ENCODE peak calls at places on chromosomes 13 and 19, in eight cellular contexts. C, W, B, M, H, N, G and Q are unnamed samples.

GRCh38 chr19:16051254-16052025 is 24.9 kb upstream of the TPM4 start:
- DNase-seq in N (no peak), W (no peak), B (peak; percentile 51), G (no peak), H (no peak), M (no peak), C (peak; percentile 26), Q (no peak)

GRCh38 chr19:3655402-3656072 is 28.9 kb upstream of the CACTIN start:
- DNase-seq in H (peak; percentile 82), G (peak; percentile 55), B (no peak), W (no peak), M (no peak), C (peak; percentile 12), N (no peak), Q (no peak)

GRCh38 chr13:28531195-28531955 is 36.4 kb upstream of the FLT1 start:
- DNase-seq in C (no peak), B (no peak), M (no peak), G (peak; percentile 45), N (peak; percentile 19), W (peak; percentile 79), H (no peak), Q (no peak)

GRCh38 chr19:38657633-38658222 is 10.3 kb downstream of the ACTN4 start:
- DNase-seq in B (peak; percentile 71), C (peak; percentile 99), N (no peak), W (peak; percentile 43), G (no peak), H (peak; percentile 81), M (no peak), Q (no peak)

GRCh38 chr19:7862413-7862951 is 11.7 kb downstream of the PRR36 start:
- DNase-seq in W (peak; percentile 96), N (peak; percentile 53), B (peak; percentile 54), C (no peak), G (peak; percentile 61), M (peak; percentile 49), H (no peak), Q (no peak)

GRCh38 chr13:99265823-99266426 is 7.7 kb upstream of the GPR18 start:
- DNase-seq in B (peak; percentile 40), H (no peak), M (no peak), G (no peak), N (no peak), C (peak; percentile 26), W (peak; percentile 56), Q (no peak)

GRCh38 chr19:13882419-13882795 is 5.5 kb downstream of the NANOS3 start:
- DNase-seq in C (no peak), G (no peak), H (no peak), W (no peak), N (no peak), B (no peak), M (no peak), Q (no peak)

GRCh38 chr19:12647490-12648071 is 19.0 kb downstream of the MAN2B1 start:
- DNase-seq in C (no peak), M (peak; percentile 88), W (peak; percentile 60), G (peak; percentile 71), H (no peak), N (peak; percentile 79), B (no peak), Q (peak; percentile 62)

GRCh38 chr19:44597131-44597491 is 16.3 kb upstream of the IGSF23 start:
- DNase-seq in G (no peak), N (no peak), B (no peak), M (no peak), H (no peak), W (no peak), C (no peak), Q (no peak)

GRCh38 chr19:39919976-39920375 is 14.5 kb downstream of the FCGBP start:
- DNase-seq in B (no peak), C (no peak), W (no peak), N (no peak), H (no peak), M (no peak), G (no peak), Q (no peak)

GRCh38 chr13:73365681-73366080 is 306.9 kb downstream of the KLF5 start:
- DNase-seq in N (no peak), M (no peak), B (no peak), G (no peak), H (no peak), W (no peak), C (peak; percentile 83), Q (no peak)

GRCh38 chr19:58476498-58477015 is 405 bp downstream of the ZNF446 start:
- DNase-seq in G (no peak), C (no peak), M (no peak), H (no peak), W (no peak), N (no peak), B (no peak), Q (no peak)

GRCh38 chr19:14441041-14441938 is 8.2 kb downstream of the PKN1 start:
- DNase-seq in G (no peak), M (no peak), N (no peak), B (no peak), C (no peak), H (no peak), W (no peak), Q (no peak)

GRCh38 chr13:23557043-23557442 is 13.2 kb upstream of the TNFRSF19 start:
- DNase-seq in C (no peak), W (no peak), M (no peak), N (no peak), G (no peak), H (no peak), B (no peak), Q (no peak)

GRCh38 chr19:16188521-16188920 is 3.3 kb downstream of the FAM32A start:
- DNase-seq in H (no peak), M (no peak), B (no peak), N (no peak), W (no peak), C (no peak), G (no peak), Q (no peak)

GRCh38 chr13:28741080-28741479 is 22.3 kb upstream of the SLC46A3 start:
- DNase-seq in G (no peak), C (no peak), N (no peak), H (no peak), W (no peak), B (no peak), M (no peak), Q (no peak)

GRCh38 chr13:80551650-80552497 is 210.9 kb upstream of the SPRY2 start:
- DNase-seq in H (no peak), M (no peak), C (no peak), W (no peak), G (no peak), N (no peak), B (no peak), Q (no peak)

GRCh38 chr13:112982281-112983041 is 13.4 kb downstream of the MCF2L start:
- DNase-seq in N (no peak), W (no peak), M (no peak), B (no peak), H (no peak), C (no peak), G (no peak), Q (no peak)
- H3K4me3 ChIP-seq in N (no peak overlapping the region), W (no peak overlapping the region), M (no peak overlapping the region), B (no peak overlapping the region), H (no peak overlapping the region), C (no peak overlapping the region), G (peak overlapping the region; percentile 58), Q (peak overlapping the region; percentile 31)

GRCh38 chr19:53903055-53903680 is 5.9 kb upstream of the CACNG7 start:
- DNase-seq in W (peak; percentile 92), C (peak; percentile 57), G (no peak), N (peak; percentile 40), B (no peak), M (peak; percentile 37), H (no peak), Q (no peak)
- H3K27me3 ChIP-seq in W (peaks cover 50% of the 10 kb centered on the region), C (peaks cover 10% of the 10 kb centered on the region), G (peaks cover 24% of the 10 kb centered on the region), N (no peaks in the 10 kb centered on the region), B (peaks cover 14% of the 10 kb centered on the region), M (no peaks in the 10 kb centered on the region), H (peaks cover 12% of the 10 kb centered on the region), Q (peaks cover 23% of the 10 kb centered on the region)

GRCh38 chr19:34964598-34964997 is 569 bp upstream of the ZNF792 start:
- DNase-seq in C (no peak), N (no peak), W (no peak), B (no peak), G (no peak), H (no peak), M (no peak), Q (no peak)
- H3K4me3 ChIP-seq in C (no peak overlapping the region), N (no peak overlapping the region), W (peak overlapping the region; percentile 93), B (peak overlapping the region; percentile 85), G (no peak overlapping the region), H (no peak overlapping the region), M (no peak overlapping the region), Q (no peak overlapping the region)

GRCh38 chr19:9968820-9969687 is 32.7 kb upstream of the OLFM2 start:
- DNase-seq in C (no peak), B (no peak), M (no peak), N (no peak), G (no peak), W (no peak), H (no peak), Q (no peak)

GRCh38 chr19:9970481-9970880 is 34.2 kb upstream of the OLFM2 start:
- DNase-seq in H (no peak), M (no peak), B (no peak), W (no peak), N (no peak), G (no peak), C (no peak), Q (no peak)

GRCh38 chr19:9967326-9967725 is 31.0 kb upstream of the OLFM2 start:
- DNase-seq in W (no peak), N (no peak), B (no peak), H (no peak), G (no peak), C (no peak), M (no peak), Q (no peak)

GRCh38 chr19:9971341-9971897 is 35.1 kb upstream of the OLFM2 start:
- DNase-seq in H (no peak), C (no peak), G (no peak), N (no peak), M (no peak), B (no peak), W (no peak), Q (no peak)

DNA sequence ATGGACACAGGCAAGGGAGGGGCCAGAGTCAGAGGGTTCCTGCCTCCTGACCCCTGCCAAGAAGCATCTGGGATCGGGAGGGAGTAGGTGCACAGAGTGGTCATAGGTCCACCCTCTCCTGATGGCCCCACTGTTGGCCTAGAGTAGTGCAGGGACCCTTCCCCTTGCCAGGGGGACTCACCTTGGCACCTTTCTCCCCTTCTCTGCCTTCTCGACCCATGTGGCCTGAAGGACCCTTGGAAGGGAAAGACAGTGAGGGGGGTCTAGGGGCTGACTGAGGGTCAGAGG is 33.3 kb upstream of the OLFM2 start:
- DNase-seq in G (no peak), C (no peak), M (no peak), N (no peak), W (no peak), B (no peak), H (no peak), Q (no peak)
- H3K27me3 ChIP-seq in G (no peaks in the 10 kb centered on the region), C (no peaks in the 10 kb centered on the region), M (no peaks in the 10 kb centered on the region), N (no peaks in the 10 kb centered on the region), W (peaks cover 40% of the 10 kb centered on the region), B (no peaks in the 10 kb centered on the region), H (no peaks in the 10 kb centered on the region), Q (no peaks in the 10 kb centered on the region)

DNA sequence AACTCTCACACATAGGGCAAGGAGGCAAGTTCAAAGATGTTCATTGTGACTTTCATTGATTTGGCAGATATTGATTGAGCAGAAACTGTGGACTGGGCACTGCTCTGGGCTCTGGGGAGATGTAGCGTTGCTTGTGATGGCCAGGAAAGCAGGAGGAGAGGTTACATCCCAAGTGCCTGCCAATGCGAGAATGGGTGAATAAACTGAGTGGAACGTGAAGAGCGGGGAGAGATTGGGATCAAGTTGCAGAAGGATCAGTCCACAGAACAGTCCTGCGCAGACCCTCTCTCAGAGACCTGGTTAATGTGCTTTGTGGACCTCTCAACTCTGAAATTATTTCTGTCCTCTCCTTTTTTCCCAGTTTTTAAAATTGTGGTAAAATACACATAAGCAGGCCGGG is 124.0 kb upstream of the PEG3 start:
- DNase-seq in G (no peak), N (no peak), M (no peak), W (no peak), H (no peak), C (no peak), B (no peak), Q (no peak)
- H3K4me3 ChIP-seq in G (no peak overlapping the region), N (no peak overlapping the region), M (no peak overlapping the region), W (no peak overlapping the region), H (no peak overlapping the region), C (no peak overlapping the region), B (no peak overlapping the region), Q (no peak overlapping the region)